ENCODE peak calls at places on chromosome 9, in ten cellular contexts. U is Calu3, O is endothelial cell, I is mammary epithelial cell, Q is body of pancreas, P is fibroblast of lung, G is brain microvascular endothelial cell, N is K562, Z is PC-9, T is neural crest cell. F is an unnamed sample.

GRCh38 chr9:126058631-126059030 is 268.0 kb upstream of the MVB12B start:
- DNase-seq in P (no peak), N (no peak), O (no peak), Q (no peak), I (no peak), U (no peak), T (no peak), G (no peak), Z (no peak), F (no peak)

GRCh38 chr9:131112374-131113159 is 12.8 kb upstream of the NUP214 start:
- DNase-seq in N (peak), O (no peak), U (no peak), I (peak), Z (no peak), P (no peak), G (no peak), Q (no peak), T (no peak), F (no peak)

GRCh38 chr9:77170991-77171699 is 6.2 kb upstream of the VPS13A start:
- DNase-seq in O (no peak), G (no peak), U (no peak), T (no peak), P (no peak), Q (no peak), Z (no peak), I (no peak), N (no peak), F (no peak)

GRCh38 chr9:91949946-91950664 is at the start of gene ROR2:
- DNase-seq in U (peak), I (peak), G (no peak), T (peak), Q (peak), Z (no peak), N (peak), P (peak), O (peak), F (peak)

GRCh38 chr9:6777218-6777902 is 19.6 kb downstream of the KDM4C start:
- DNase-seq in T (no peak), P (no peak), N (no peak), G (no peak), O (no peak), I (no peak), U (no peak), Q (no peak), Z (no peak), F (no peak)

GRCh38 chr9:14313378-14313940 is 482 bp downstream of the NFIB start:
- DNase-seq in P (peak), O (peak), Z (no peak), I (no peak), U (no peak), T (peak), G (peak), N (peak), Q (peak), F (no peak)

GRCh38 chr9:96256800-96257199 is 45.2 kb downstream of the HSD17B3 start:
- DNase-seq in I (peak), P (no peak), Z (no peak), O (peak), Q (no peak), N (peak), G (peak), U (no peak), T (no peak), F (no peak)

GRCh38 chr9:122931851-122932199 is 513 bp upstream of the ZBTB26 start:
- DNase-seq in G (peak), U (no peak), O (peak), N (no peak), Q (no peak), Z (no peak), P (no peak), T (no peak), I (no peak), F (no peak)

GRCh38 chr9:123562844-123563346 is 206.9 kb downstream of the CRB2 start:
- DNase-seq in Z (no peak), T (no peak), G (peak), O (no peak), Q (no peak), N (no peak), U (no peak), P (peak), I (peak), F (no peak)

GRCh38 chr9:114156658-114157421 is 1.5 kb downstream of the COL27A1 start:
- DNase-seq in O (peak), I (peak), Z (no peak), U (no peak), T (peak), G (peak), Q (peak), P (peak), N (no peak), F (peak)

GRCh38 chr9:94931036-94931633 is 204.6 kb downstream of the AOPEP start:
- DNase-seq in G (no peak), P (no peak), T (no peak), O (no peak), Z (no peak), I (no peak), N (no peak), U (no peak), Q (no peak), F (no peak)

GRCh38 chr9:115985657-115986056 is 167.9 kb upstream of the PAPPA start:
- DNase-seq in T (no peak), Z (no peak), N (no peak), I (no peak), Q (no peak), G (no peak), P (peak), O (no peak), U (no peak), F (no peak)

GRCh38 chr9:38431101-38431500 is 6.8 kb upstream of the IGFBPL1 start:
- DNase-seq in G (no peak), P (no peak), N (no peak), O (no peak), Q (no peak), T (no peak), I (no peak), Z (no peak), U (no peak), F (no peak)

GRCh38 chr9:94852373-94852772 is 125.9 kb downstream of the AOPEP start:
- DNase-seq in Z (no peak), O (no peak), U (no peak), Q (no peak), T (no peak), I (no peak), P (no peak), N (no peak), G (no peak), F (no peak)

GRCh38 chr9:135144581-135145108 is 57.2 kb downstream of the OLFM1 start:
- DNase-seq in Q (peak), T (no peak), N (no peak), U (peak), O (no peak), G (no peak), Z (no peak), P (no peak), I (no peak), F (no peak)

GRCh38 chr9:101393135-101393534 is 5.3 kb downstream of the MRPL50 start:
- DNase-seq in N (no peak), U (no peak), T (no peak), G (no peak), Q (no peak), I (no peak), Z (no peak), P (no peak), O (no peak), F (no peak)

GRCh38 chr9:130537346-130538050 is 41.9 kb upstream of the FUBP3 start:
- DNase-seq in Z (no peak), I (no peak), T (no peak), O (no peak), U (no peak), P (peak), Q (no peak), N (peak), G (no peak), F (no peak)

GRCh38 chr9:126317513-126317912 is 9.1 kb upstream of the MVB12B start:
- DNase-seq in G (no peak), Q (no peak), N (no peak), P (peak), O (no peak), U (peak), T (no peak), I (no peak), Z (no peak), F (no peak)

GRCh38 chr9:26750126-26750525 is 142.5 kb downstream of the CAAP1 start:
- DNase-seq in Z (no peak), N (no peak), Q (no peak), O (no peak), T (no peak), I (no peak), P (no peak), U (no peak), G (no peak), F (no peak)

GRCh38 chr9:131233989-131234388 is 42.3 kb downstream of the FAM78A start:
- DNase-seq in N (no peak), Z (no peak), Q (no peak), O (no peak), P (no peak), U (no peak), G (no peak), T (no peak), I (no peak), F (no peak)

GRCh38 chr9:123451011-123451410 is 95.0 kb downstream of the CRB2 start:
- DNase-seq in Z (no peak), U (no peak), Q (no peak), I (no peak), P (no peak), O (no peak), G (no peak), T (no peak), N (no peak), F (no peak)

GRCh38 chr9:29691758-29692407 is 2118.6 kb upstream of the C9orf72 start:
- DNase-seq in P (peak), U (peak), T (peak), O (peak), I (peak), Z (no peak), G (peak), Q (peak), N (no peak), F (no peak)

GRCh38 chr9:96875460-96876142 is 21.3 kb upstream of the ZNF782 start:
- DNase-seq in P (peak), I (peak), U (peak), N (no peak), O (peak), G (peak), Z (peak), Q (peak), T (peak), F (peak)

GRCh38 chr9:114027159-114027895 is 50.8 kb downstream of the AMBP start:
- DNase-seq in Q (no peak), T (no peak), U (no peak), O (no peak), I (no peak), Z (no peak), G (no peak), P (no peak), N (no peak), F (no peak)

GRCh38 chr9:6098431-6098830 is 83.0 kb upstream of the RANBP6 start:
- DNase-seq in P (peak), T (no peak), N (no peak), Z (no peak), Q (no peak), G (no peak), O (no peak), U (no peak), I (peak), F (no peak)

GRCh38 chr9:130461218-130461630 is 16.5 kb downstream of the ASS1 start:
- DNase-seq in Z (no peak), U (peak), P (peak), N (peak), T (peak), Q (peak), O (peak), I (peak), G (no peak), F (peak)

GRCh38 chr9:98707158-98708102 is 1.3 kb downstream of the GABBR2 start:
- DNase-seq in P (peak), O (peak), I (peak), Q (peak), Z (peak), N (peak), G (peak), T (peak), U (peak), F (peak)

GRCh38 chr9:127131871-127132270 is 9.4 kb upstream of the ANGPTL2 start:
- DNase-seq in G (peak), T (no peak), P (peak), U (no peak), Z (peak), I (peak), N (no peak), Q (no peak), O (no peak), F (no peak)

GRCh38 chr9:87148391-87149237 is 201.3 kb upstream of the GAS1 start:
- DNase-seq in O (peak), I (peak), Z (no peak), T (peak), P (peak), Q (peak), U (peak), G (peak), N (peak), F (peak)

GRCh38 chr9:18847576-18848275 is 185.3 kb downstream of the SAXO1 start:
- DNase-seq in N (no peak), G (no peak), Q (peak), Z (no peak), T (no peak), U (no peak), P (no peak), I (no peak), O (no peak), F (no peak)

GRCh38 chr9:13993482-13994267 is 320.3 kb downstream of the NFIB start:
- DNase-seq in G (no peak), N (no peak), T (no peak), P (no peak), O (no peak), Z (no peak), Q (no peak), I (no peak), U (no peak), F (no peak)

GRCh38 chr9:111740739-111741138 is 54.0 kb downstream of the SHOC1 start:
- DNase-seq in Z (no peak), T (no peak), O (no peak), I (no peak), P (no peak), N (no peak), G (no peak), Q (no peak), U (no peak), F (no peak)

GRCh38 chr9:4102078-4102477 is 197.8 kb downstream of the GLIS3 start:
- DNase-seq in P (peak), Z (no peak), T (no peak), Q (no peak), U (no peak), O (no peak), G (no peak), I (no peak), N (no peak), F (no peak)

GRCh38 chr9:134041649-134041962 is 16.3 kb downstream of the BRD3OS start:
- DNase-seq in O (no peak), I (no peak), G (no peak), U (no peak), T (no peak), Z (no peak), Q (no peak), N (no peak), P (no peak), F (no peak)
- TF ChIP-seq CTCF in O (no peak), I (no peak), G (no peak), U (no peak), T (no peak), Z (no peak), Q (no peak), N (no peak), P (no peak), F (no peak)

DNA sequence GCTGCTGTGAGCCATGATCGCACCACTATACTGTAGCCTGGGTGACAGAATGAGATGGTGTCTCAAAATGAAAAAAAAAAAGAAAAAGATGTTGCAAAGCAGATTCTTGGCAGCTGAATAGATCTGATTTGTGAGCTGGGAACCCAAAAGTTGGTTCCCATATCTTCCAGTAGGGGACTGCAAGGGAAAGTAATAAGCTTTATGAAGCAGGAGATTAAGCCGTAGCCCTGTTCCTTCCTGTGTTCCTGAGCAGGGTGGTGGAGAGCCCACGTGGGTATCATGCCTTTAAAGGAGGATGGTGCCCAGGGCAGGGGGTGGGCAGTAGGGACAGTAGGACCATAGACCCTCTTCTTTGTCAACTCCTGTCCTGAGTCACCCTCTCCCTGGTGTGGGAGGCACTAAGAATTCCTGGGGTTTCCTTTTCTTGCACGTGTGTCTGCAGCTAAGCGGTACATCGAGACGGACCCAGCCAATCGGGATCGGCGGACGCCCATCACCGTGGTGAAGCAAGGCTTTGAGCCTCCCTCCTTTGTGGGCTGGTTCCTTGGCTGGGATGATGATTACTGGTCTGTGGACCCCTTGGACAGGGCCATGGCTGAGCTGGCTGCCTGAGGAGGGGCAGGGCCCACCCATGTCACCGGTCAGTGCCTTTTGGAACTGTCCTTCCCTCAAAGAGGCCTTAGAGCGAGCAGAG is 37.9 kb downstream of the STOM start:
- DNase-seq in I (no peak), N (no peak), Z (no peak), O (no peak), Q (no peak), T (no peak), U (no peak), P (peak), G (peak), F (no peak)
- TF ChIP-seq CTCF in I (peak), N (no peak), Z (peak), O (no peak), Q (no peak), T (peak), U (no peak), P (peak), G (peak), F (no peak)

GRCh38 chr9:69655065-69655464 is 17.1 kb downstream of the APBA1 start:
- DNase-seq in O (no peak), Z (no peak), T (no peak), G (no peak), Q (no peak), N (no peak), I (no peak), U (no peak), P (no peak), F (no peak)
- TF ChIP-seq CTCF in O (no peak), Z (peak), T (peak), G (no peak), Q (no peak), N (no peak), I (no peak), U (no peak), P (no peak), F (no peak)

GRCh38 chr9:36961051-36961450 is 73.0 kb downstream of the PAX5 start:
- DNase-seq in Z (no peak), U (no peak), N (no peak), P (no peak), Q (no peak), T (no peak), I (no peak), O (no peak), G (no peak), F (no peak)
- TF ChIP-seq CTCF in Z (no peak), U (no peak), N (no peak), P (no peak), Q (no peak), T (no peak), I (no peak), O (no peak), G (no peak), F (no peak)

GRCh38 chr9:84699897-84700395 is 30.4 kb downstream of the NTRK2 start:
- DNase-seq in Q (no peak), T (no peak), U (no peak), O (no peak), P (no peak), I (no peak), Z (no peak), N (no peak), G (no peak), F (no peak)

GRCh38 chr9:84701801-84702200 is 32.3 kb downstream of the NTRK2 start:
- DNase-seq in T (no peak), N (no peak), G (no peak), I (peak), P (no peak), Z (no peak), Q (no peak), U (no peak), O (no peak), F (no peak)

GRCh38 chr9:84697042-84697441 is 27.5 kb downstream of the NTRK2 start:
- DNase-seq in P (no peak), N (no peak), G (no peak), I (no peak), O (no peak), T (no peak), U (no peak), Z (no peak), Q (no peak), F (no peak)

GRCh38 chr9:84694248-84694647 is 24.7 kb downstream of the NTRK2 start:
- DNase-seq in G (no peak), O (no peak), U (no peak), Q (no peak), P (no peak), Z (no peak), T (no peak), I (no peak), N (no peak), F (no peak)

DNA sequence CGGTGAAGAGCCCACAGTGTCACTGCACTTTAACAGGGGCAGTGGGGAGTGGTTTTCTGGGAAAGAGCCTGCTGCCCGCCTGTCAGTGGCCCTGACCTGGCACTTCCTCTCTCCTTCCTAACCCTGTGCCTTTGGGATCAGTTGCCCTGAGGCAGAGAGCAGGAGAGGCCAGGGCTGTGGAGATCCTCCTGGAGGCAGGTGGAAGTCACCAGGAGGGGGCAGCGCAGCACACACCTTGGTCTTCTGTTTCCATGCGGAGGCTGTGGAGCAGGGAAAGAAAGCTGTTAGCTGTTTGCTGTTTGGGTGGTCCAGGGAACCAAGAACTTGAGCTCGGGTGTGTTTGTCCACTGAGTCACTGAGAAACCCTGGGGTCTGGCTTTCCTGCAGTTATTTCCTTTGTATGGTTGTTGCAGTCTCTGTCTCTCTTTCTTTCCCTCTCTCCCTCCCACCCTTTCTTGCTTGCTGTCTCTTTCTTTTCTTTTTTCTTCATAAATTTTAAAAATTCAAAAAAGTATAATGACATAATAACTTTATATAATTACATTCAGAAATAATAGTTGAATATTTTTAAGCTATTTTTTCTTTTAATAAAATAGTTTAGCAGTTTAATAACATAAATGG is 28.1 kb downstream of the NTRK2 start:
- DNase-seq in Z (no peak), N (peak), U (peak), Q (peak), P (peak), G (peak), O (peak), I (peak), T (peak), F (peak)
- TF ChIP-seq CTCF in Z (peak), N (peak), U (peak), Q (peak), P (peak), G (peak), O (peak), I (peak), T (peak), F (peak)

DNA sequence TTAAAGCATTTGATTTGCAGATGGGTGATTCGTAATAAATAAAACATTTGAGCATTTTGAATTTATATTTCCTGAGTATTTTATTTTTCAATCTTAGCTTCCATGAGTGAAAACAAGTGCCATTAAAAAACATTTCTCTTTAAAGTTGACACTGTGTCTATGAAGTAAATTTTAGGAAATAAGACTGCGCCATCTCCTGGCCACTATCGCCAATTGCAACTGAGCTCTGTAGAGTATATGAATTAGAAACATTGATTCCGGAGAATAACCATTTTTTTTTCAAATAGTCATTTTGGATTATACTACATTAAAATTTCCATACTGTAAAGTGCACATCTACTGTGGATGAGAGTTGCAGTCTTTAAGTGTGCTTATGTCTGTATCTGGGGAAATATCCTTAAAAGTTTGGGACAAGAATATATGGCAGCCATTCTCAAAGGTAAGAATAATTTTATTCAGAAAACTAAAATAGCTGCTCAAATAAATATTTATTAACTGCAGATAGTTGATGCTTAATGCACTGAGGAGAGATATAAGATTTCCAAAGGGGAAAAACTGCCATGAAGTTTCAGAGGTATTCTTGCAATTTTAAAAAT is 5.9 kb downstream of the DMRTA1 start:
- DNase-seq in I (no peak), O (peak), U (peak), P (peak), Q (peak), T (peak), N (no peak), G (peak), Z (no peak), F (no peak)
- TF ChIP-seq CTCF in I (peak), O (peak), U (peak), P (peak), Q (peak), T (peak), N (no peak), G (peak), Z (peak), F (peak)